ENCODE peak calls at places on chromosome 14, in four cellular contexts. K is HL-60, O is cardiac muscle cell, R is IMR-90. W is an unnamed sample.

GRCh38 chr14:50864911-50865310 is 6.9 kb upstream of the ABHD12B start:
- DNase-seq in R (no peak), O (no peak), K (no peak), W (no peak)

GRCh38 chr14:71319646-71320045 is 412.4 kb downstream of the PCNX1 start:
- DNase-seq in K (no peak), O (peak; percentile 47), R (peak; percentile 36), W (no peak)

GRCh38 chr14:93160353-93160801 is 24.3 kb downstream of the MOAP1 start:
- DNase-seq in R (no peak), O (peak; percentile 30), K (no peak), W (no peak)

GRCh38 chr14:98470663-98471062 is 801.3 kb downstream of the BCL11B start:
- DNase-seq in R (no peak), O (no peak), K (no peak), W (no peak)

GRCh38 chr14:50225067-50225973 is 6.1 kb downstream of the SOS2 start:
- DNase-seq in R (peak; percentile 87), K (no peak), O (peak; percentile 88), W (no peak)

GRCh38 chr14:100573757-100574641 is 13.2 kb downstream of the BEGAIN start:
- DNase-seq in R (no peak), K (no peak), O (no peak), W (no peak)

GRCh38 chr14:66117600-66117999 is 368.6 kb upstream of the CCDC196 start:
- DNase-seq in R (peak; percentile 33), K (no peak), O (peak; percentile 68), W (no peak)

GRCh38 chr14:68927956-68928675 is 51.0 kb downstream of the ACTN1 start:
- DNase-seq in K (peak; percentile 20), R (no peak), O (no peak), W (no peak)

GRCh38 chr14:74548881-74549280 is 55.3 kb downstream of the ISCA2 start:
- DNase-seq in K (no peak), R (peak; percentile 38), O (peak; percentile 72), W (no peak)

GRCh38 chr14:64758711-64759554 is 54.7 kb downstream of the PLEKHG3 start:
- DNase-seq in O (peak; percentile 95), K (no peak), R (peak; percentile 97), W (no peak)

GRCh38 chr14:45610303-45610702 is 357.3 kb upstream of the MIS18BP1 start:
- DNase-seq in K (no peak), R (no peak), O (no peak), W (no peak)

GRCh38 chr14:89447182-89447970 is 30.3 kb upstream of the FOXN3 start:
- DNase-seq in O (no peak), K (peak; percentile 27), R (no peak), W (no peak)

GRCh38 chr14:55458800-55459577 is 18.6 kb upstream of the TBPL2 start:
- DNase-seq in K (peak; percentile 24), O (peak; percentile 35), R (peak; percentile 48), W (no peak)

GRCh38 chr14:94049625-94050023 is 23.5 kb downstream of the OTUB2 start:
- DNase-seq in R (no peak), O (no peak), K (no peak), W (no peak)

GRCh38 chr14:56342419-56342901 is 224.2 kb downstream of the PELI2 start:
- DNase-seq in K (no peak), R (peak; percentile 86), O (peak; percentile 90), W (no peak)

GRCh38 chr14:68318788-68319187 is 474.1 kb downstream of the ZFP36L1 start:
- DNase-seq in O (no peak), R (no peak), K (no peak), W (no peak)

GRCh38 chr14:92105845-92106094 is 612 bp downstream of the ATXN3 start:
- DNase-seq in K (peak; percentile 63), R (no peak), O (no peak), W (no peak)

GRCh38 chr14:64880382-64881121 is 845 bp upstream of the SPTB start:
- DNase-seq in R (no peak), K (peak; percentile 3), O (peak; percentile 2), W (no peak)

GRCh38 chr14:33542338-33543290 is 408.3 kb downstream of the EGLN3 start:
- DNase-seq in O (no peak), R (no peak), K (no peak), W (no peak)

GRCh38 chr14:21626491-21627230 is 8.1 kb downstream of the OR10G2 start:
- DNase-seq in R (peak; percentile 24), K (no peak), O (peak; percentile 55), W (no peak)

GRCh38 chr14:81269100-81269978 is 48.6 kb upstream of the GTF2A1 start:
- DNase-seq in K (peak; percentile 16), R (peak; percentile 68), O (peak; percentile 79), W (peak; percentile 24)

GRCh38 chr14:105299654-105300541 is 903 bp downstream of the BRF1 start:
- DNase-seq in O (no peak), K (no peak), R (no peak), W (no peak)

GRCh38 chr14:69803753-69804152 is 6.7 kb upstream of the SLC10A1 start:
- DNase-seq in R (no peak), K (no peak), O (no peak), W (no peak)

GRCh38 chr14:24816929-24817637 is 183.1 kb upstream of the GZMB start:
- DNase-seq in O (no peak), R (no peak), K (no peak), W (no peak)

GRCh38 chr14:61956517-61956916 is 194.3 kb downstream of the SNAPC1 start:
- DNase-seq in O (no peak), K (no peak), R (no peak), W (no peak)

GRCh38 chr14:83300454-83301064 is 1766.9 kb upstream of the SEL1L start:
- DNase-seq in O (peak; percentile 56), K (peak; percentile 11), R (peak; percentile 52), W (no peak)

GRCh38 chr14:49886523-49886922 is 6.4 kb upstream of the ARF6 start:
- DNase-seq in R (no peak), K (no peak), O (no peak), W (no peak)

GRCh38 chr14:104301731-104302460 is 163.5 kb downstream of the KIF26A start:
- DNase-seq in O (no peak), R (no peak), K (no peak), W (no peak)

GRCh38 chr14:86654558-86655184 is 1124.7 kb downstream of the FLRT2 start:
- DNase-seq in K (peak; percentile 66), R (peak; percentile 26), O (peak; percentile 73), W (no peak)

GRCh38 chr14:93984987-93985410 is 8.6 kb upstream of the ASB2 start:
- DNase-seq in K (peak; percentile 14), O (peak; percentile 72), R (peak; percentile 91), W (no peak)

GRCh38 chr14:75662966-75663365 is 1.9 kb downstream of the TTLL5 start:
- DNase-seq in R (no peak), O (no peak), K (no peak), W (no peak)

GRCh38 chr14:56998728-56999127 is 188.4 kb upstream of the OTX2 start:
- DNase-seq in R (no peak), K (no peak), O (no peak), W (no peak)

GRCh38 chr14:37994846-37995372 is 212.8 kb upstream of the SSTR1 start:
- DNase-seq in K (no peak), O (no peak), R (no peak), W (no peak)

GRCh38 chr14:35420036-35420811 is 15.7 kb upstream of the NFKBIA start:
- DNase-seq in R (peak; percentile 54), K (no peak), O (peak; percentile 50), W (no peak)

GRCh38 chr14:92553456-92553855 is 39.9 kb downstream of the RIN3 start:
- DNase-seq in O (peak; percentile 68), R (peak; percentile 67), K (no peak), W (no peak)

GRCh38 chr14:86022031-86022629 is 492.2 kb downstream of the FLRT2 start:
- DNase-seq in R (peak; percentile 84), O (no peak), K (no peak), W (no peak)

GRCh38 chr14:65940056-65940735 is 527.7 kb downstream of the FUT8 start:
- DNase-seq in K (no peak), R (no peak), O (no peak), W (peak; percentile 5)

GRCh38 chr14:61109288-61109687 is 128.2 kb downstream of the SLC38A6 start:
- DNase-seq in K (no peak), R (no peak), O (no peak), W (no peak)

GRCh38 chr14:45251912-45252311 is 1.1 kb downstream of the MIS18BP1 start:
- DNase-seq in K (peak; percentile 77), O (peak; percentile 32), R (peak; percentile 2), W (peak; percentile 81)

GRCh38 chr14:103107941-103108748 is 13.6 kb downstream of the EXOC3L4 start:
- DNase-seq in R (no peak), K (no peak), O (no peak), W (no peak)

GRCh38 chr14:103107455-103107854 is 12.9 kb downstream of the EXOC3L4 start:
- DNase-seq in K (no peak), O (no peak), R (no peak), W (no peak)

GRCh38 chr14:103109789-103110415 is 13.4 kb upstream of the TNFAIP2 start:
- DNase-seq in K (no peak), O (peak; percentile 77), R (peak; percentile 90), W (no peak)

GRCh38 chr14:103110681-103111296 is 12.5 kb upstream of the TNFAIP2 start:
- DNase-seq in R (peak; percentile 26), O (peak; percentile 58), K (no peak), W (no peak)

GRCh38 chr14:103108749-103109207 is 14.3 kb downstream of the EXOC3L4 start:
- DNase-seq in O (peak; percentile 45), K (peak; percentile 90), R (peak; percentile 73), W (no peak)
- H3K4me3 ChIP-seq in O (no peak overlapping the region), K (no peak overlapping the region), R (no peak overlapping the region), W (no peak overlapping the region)

GRCh38 chr14:96304956-96305355 is 48.9 kb downstream of the BDKRB1 start:
- DNase-seq in R (no peak), K (no peak), O (no peak), W (no peak)

GRCh38 chr14:96309907-96310330 is 53.2 kb downstream of the ATG2B start:
- DNase-seq in R (peak; percentile 13), O (no peak), K (no peak), W (no peak)

GRCh38 chr14:96303981-96304380 is 48.0 kb downstream of the BDKRB1 start:
- DNase-seq in R (no peak), K (no peak), O (no peak), W (no peak)

GRCh38 chr14:96309128-96309906 is 53.3 kb downstream of the BDKRB1 start:
- DNase-seq in R (no peak), O (no peak), K (no peak), W (no peak)

GRCh38 chr14:96307434-96307833 is 51.4 kb downstream of the BDKRB1 start:
- DNase-seq in R (no peak), O (no peak), K (no peak), W (no peak)
- TF ChIP-seq CTCF in R (no peak), O (no peak), K (no peak), W (no peak)

DNA sequence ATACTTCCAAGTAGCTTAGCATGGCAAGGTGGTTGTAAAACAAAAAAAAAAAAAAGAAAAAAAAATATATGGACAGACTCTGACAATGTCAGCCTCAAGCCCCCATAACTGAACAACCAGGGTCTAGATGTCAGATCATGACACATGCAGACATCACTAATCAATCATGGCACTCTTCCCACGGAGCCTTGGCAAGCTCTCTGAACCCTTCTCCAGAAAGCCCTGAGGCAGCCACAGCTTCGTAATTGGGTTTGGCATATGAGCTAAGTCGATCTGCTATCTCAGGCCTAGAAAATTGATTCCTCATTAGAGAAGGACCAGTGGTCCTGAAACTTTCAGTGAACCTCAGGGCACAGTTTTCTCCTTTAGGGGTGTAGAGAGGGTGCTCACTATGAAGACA is 112.2 kb downstream of the GPR135 start:
- DNase-seq in O (no peak), R (no peak), K (no peak), W (no peak)
- H3K4me3 ChIP-seq in O (no peak overlapping the region), R (no peak overlapping the region), K (no peak overlapping the region), W (no peak overlapping the region)

GRCh38 chr14:54329082-54329695 is 67.6 kb upstream of the CDKN3 start:
- DNase-seq in O (peak; percentile 80), K (peak; percentile 35), R (peak; percentile 61), W (no peak)
- TF ChIP-seq CTCF in O (peak; percentile 88), K (peak; percentile 67), R (peak; percentile 79), W (peak; percentile 84)